ENCODE peak calls at places on chromosomes 13 and 19, in six cellular contexts. O, I, V, U, B and Y are unnamed samples.

GRCh38 chr13:80214521-80214941 is 126.4 kb downstream of the SPRY2 start:
- DNase-seq in O (peak), I (no peak), V (no peak), U (no peak), B (no peak), Y (no peak)

GRCh38 chr13:113453962-113454361 is 674 bp upstream of the ADPRHL1 start:
- DNase-seq in O (no peak), I (no peak), V (no peak), U (no peak), B (no peak), Y (no peak)

GRCh38 chr19:16446108-16447014 is 25.4 kb downstream of the EPS15L1 start:
- DNase-seq in O (peak), I (no peak), V (no peak), U (no peak), B (peak), Y (no peak)

GRCh38 chr13:49679244-49679643 is 12.0 kb downstream of the EBPL start:
- DNase-seq in O (peak), I (no peak), V (no peak), U (peak), B (no peak), Y (no peak)

GRCh38 chr13:66994097-66994496 is 236.0 kb downstream of the PCDH9 start:
- DNase-seq in O (peak), I (peak), V (peak), U (peak), B (no peak), Y (peak)

GRCh38 chr19:57641715-57642234 is 8.8 kb downstream of the ZNF211 start:
- DNase-seq in O (no peak), I (no peak), V (no peak), U (no peak), B (no peak), Y (no peak)

GRCh38 chr19:14446336-14447036 is 13.4 kb downstream of the PKN1 start:
- DNase-seq in O (no peak), I (peak), V (no peak), U (no peak), B (no peak), Y (no peak)

GRCh38 chr13:46469064-46469463 is 82.0 kb upstream of the RUBCNL start:
- DNase-seq in O (no peak), I (no peak), V (no peak), U (no peak), B (no peak), Y (no peak)

GRCh38 chr13:28568286-28568685 is 73.4 kb upstream of the FLT1 start:
- DNase-seq in O (peak), I (no peak), V (peak), U (no peak), B (no peak), Y (no peak)

GRCh38 chr13:23749288-23749880 is 139.8 kb downstream of the MIPEP start:
- DNase-seq in O (no peak), I (no peak), V (no peak), U (no peak), B (no peak), Y (no peak)

GRCh38 chr19:911197-912033 is 1.6 kb downstream of the R3HDM4 start:
- DNase-seq in O (no peak), I (no peak), V (no peak), U (no peak), B (no peak), Y (no peak)

GRCh38 chr19:54418930-54419800 is 3.9 kb downstream of the TTYH1 start:
- DNase-seq in O (no peak), I (no peak), V (peak), U (no peak), B (no peak), Y (no peak)

GRCh38 chr19:37692956-37693660 is 26.5 kb downstream of the ZNF607 start:
- DNase-seq in O (no peak), I (no peak), V (no peak), U (peak), B (no peak), Y (no peak)

GRCh38 chr13:97254809-97255208 is 32.7 kb downstream of the MBNL2 start:
- DNase-seq in O (peak), I (no peak), V (no peak), U (no peak), B (no peak), Y (no peak)

GRCh38 chr13:41418751-41419150 is 38.6 kb upstream of the RGCC start:
- DNase-seq in O (no peak), I (no peak), V (no peak), U (no peak), B (no peak), Y (no peak)

GRCh38 chr19:15122331-15123030 is 15.3 kb downstream of the SYDE1 start:
- DNase-seq in O (no peak), I (no peak), V (no peak), U (no peak), B (no peak), Y (no peak)

GRCh38 chr19:50516456-50516855 is 2.7 kb upstream of the ASPDH start:
- DNase-seq in O (no peak), I (no peak), V (no peak), U (no peak), B (no peak), Y (no peak)

GRCh38 chr13:41751277-41751676 is 209.6 kb downstream of the VWA8 start:
- DNase-seq in O (peak), I (no peak), V (peak), U (no peak), B (no peak), Y (no peak)

GRCh38 chr13:37701972-37702371 is 103.4 kb upstream of the POSTN start:
- DNase-seq in O (peak), I (no peak), V (no peak), U (no peak), B (no peak), Y (peak)

GRCh38 chr13:51590966-51591627 is 6.8 kb downstream of the WDFY2 start:
- DNase-seq in O (peak), I (no peak), V (peak), U (peak), B (no peak), Y (peak)
- TF ChIP-seq BHLHE40 in O (no peak), I (no peak), V (peak), U (no peak), B (no peak), Y (no peak)

GRCh38 chr19:4389064-4389375 is 11.3 kb downstream of the SH3GL1 start:
- DNase-seq in O (no peak), I (no peak), V (no peak), U (no peak), B (no peak), Y (no peak)

GRCh38 chr19:4389511-4390016 is 10.8 kb downstream of the SH3GL1 start:
- DNase-seq in O (no peak), I (no peak), V (no peak), U (no peak), B (no peak), Y (no peak)

GRCh38 chr19:4390017-4390861 is 10.1 kb downstream of the SH3GL1 start:
- DNase-seq in O (peak), I (peak), V (no peak), U (no peak), B (no peak), Y (no peak)

GRCh38 chr19:4391701-4392543 is 8.4 kb downstream of the SH3GL1 start:
- DNase-seq in O (peak), I (no peak), V (no peak), U (peak), B (no peak), Y (no peak)

GRCh38 chr19:4390862-4391693 is 9.3 kb downstream of the SH3GL1 start:
- DNase-seq in O (no peak), I (no peak), V (no peak), U (peak), B (no peak), Y (no peak)
- TF ChIP-seq BHLHE40 in O (no peak), I (no peak), V (peak), U (peak), B (no peak), Y (no peak)

GRCh38 chr19:2394669-2395292 is 32.6 kb downstream of the TIMM13 start:
- DNase-seq in O (no peak), I (no peak), V (no peak), U (peak), B (peak), Y (no peak)

GRCh38 chr19:2391118-2391725 is 31.2 kb downstream of the TMPRSS9 start:
- DNase-seq in O (peak), I (peak), V (peak), U (peak), B (peak), Y (peak)

GRCh38 chr19:2392366-2392765 is 32.3 kb downstream of the TMPRSS9 start:
- DNase-seq in O (no peak), I (no peak), V (no peak), U (no peak), B (no peak), Y (no peak)

GRCh38 chr19:2389594-2389993 is 29.5 kb downstream of the TMPRSS9 start:
- DNase-seq in O (no peak), I (no peak), V (no peak), U (no peak), B (no peak), Y (no peak)

DNA sequence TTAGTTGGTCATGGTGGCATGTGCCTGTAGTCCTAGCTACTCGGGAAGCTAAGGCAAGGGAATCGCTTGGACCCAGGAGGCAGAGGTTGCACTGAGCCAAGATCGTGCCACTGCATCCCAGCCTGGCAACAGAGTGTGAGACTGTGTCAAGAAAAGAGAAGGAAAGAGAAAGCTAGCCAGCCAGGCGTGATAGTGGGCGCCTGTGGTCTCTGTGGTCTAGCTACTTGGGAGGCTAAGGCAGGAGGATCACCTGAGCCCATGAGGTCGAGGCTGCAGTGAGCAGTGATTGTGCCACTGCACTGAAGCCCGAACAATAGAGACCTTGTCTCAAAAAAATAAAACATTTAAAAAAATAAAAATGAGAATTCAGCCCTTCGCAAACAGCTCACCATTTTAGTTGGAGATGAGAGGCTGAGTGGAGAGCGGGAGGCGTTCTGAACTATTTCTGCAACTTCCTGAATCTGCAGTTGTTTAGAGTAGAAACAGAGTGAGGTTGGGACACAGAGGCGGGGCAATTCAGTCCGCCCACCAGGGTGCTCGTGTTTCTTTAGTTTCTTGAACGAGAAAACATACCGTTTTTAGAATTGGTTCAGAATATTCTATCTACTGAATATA is 33.2 kb downstream of the TIMM13 start:
- DNase-seq in O (no peak), I (no peak), V (no peak), U (peak), B (peak), Y (no peak)
- TF ChIP-seq BHLHE40 in O (no peak), I (no peak), V (no peak), U (no peak), B (peak), Y (no peak)

GRCh38 chr13:61252213-61252612 is 163.4 kb downstream of the PCDH20 start:
- DNase-seq in O (no peak), I (no peak), V (no peak), U (no peak), B (no peak), Y (no peak)

GRCh38 chr13:61253105-61253877 is 162.4 kb downstream of the PCDH20 start:
- DNase-seq in O (no peak), I (no peak), V (no peak), U (no peak), B (no peak), Y (no peak)

GRCh38 chr13:61255035-61255796 is 160.4 kb downstream of the PCDH20 start:
- DNase-seq in O (no peak), I (peak), V (no peak), U (peak), B (no peak), Y (peak)

GRCh38 chr13:61258185-61258584 is 157.5 kb downstream of the PCDH20 start:
- DNase-seq in O (no peak), I (no peak), V (no peak), U (no peak), B (no peak), Y (no peak)
- TF ChIP-seq BHLHE40 in O (no peak), I (no peak), V (no peak), U (no peak), B (no peak), Y (no peak)

GRCh38 chr19:49106648-49107135 is 7.5 kb upstream of the LIN7B start:
- DNase-seq in O (peak), I (no peak), V (peak), U (peak), B (no peak), Y (peak)
- TF ChIP-seq BHLHE40 in O (no peak), I (no peak), V (peak), U (no peak), B (no peak), Y (no peak)

DNA sequence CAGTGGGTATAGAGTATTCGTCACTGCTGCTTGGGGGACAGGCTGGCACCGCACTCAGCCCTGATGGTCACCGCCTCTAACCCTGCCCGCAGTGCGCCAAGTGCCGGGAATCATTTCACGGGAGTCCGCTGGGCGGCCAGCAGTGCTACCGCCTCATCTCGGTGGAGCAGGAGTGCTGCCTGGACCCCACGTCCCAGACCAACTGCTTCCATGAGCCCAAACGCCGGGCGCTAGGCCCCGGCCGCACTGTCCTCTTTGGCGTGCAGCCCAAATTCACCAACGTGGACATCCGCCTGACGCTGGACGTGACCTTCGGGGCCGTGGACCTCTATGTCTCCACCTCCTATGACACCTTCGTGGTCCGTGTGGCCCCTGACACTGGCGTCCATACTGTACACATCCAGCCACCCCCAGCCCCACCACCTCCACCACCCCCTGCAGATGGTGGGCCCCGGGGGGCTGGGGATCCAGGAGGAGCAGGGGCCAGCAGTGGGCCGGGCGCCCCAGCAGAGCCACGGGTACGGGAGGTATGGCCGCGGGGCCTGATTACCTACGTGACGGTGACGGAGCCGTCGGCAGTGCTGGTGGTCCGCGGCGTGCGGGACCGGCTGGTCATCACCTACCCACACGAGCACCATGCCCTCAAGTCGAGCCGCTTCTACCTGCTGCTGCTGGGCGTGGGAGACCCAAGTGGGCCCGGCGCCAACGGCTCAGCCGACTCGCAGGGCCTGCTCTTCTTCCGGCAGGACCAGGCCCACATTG is 14.5 kb downstream of the CNFN start:
- DNase-seq in O (no peak), I (no peak), V (no peak), U (no peak), B (no peak), Y (no peak)
- TF ChIP-seq BHLHE40 in O (no peak), I (no peak), V (no peak), U (no peak), B (no peak), Y (no peak)